ENCODE peak calls at places on chromosomes 1 and 21, in eight cellular contexts. R is activated T-cell treated with anti-CD3 and anti-CD28 coated beads, Interleukin-2, amount 50 U/mL, for 4 hours; V is EH; T is NCI-H1930; P is NCI-H774; L is substantia nigra; D is NCI-H2029 treated with DMSO at 0.1 percent for 48 hours; E is brain microvascular endothelial cell. Q is an unnamed sample.

GRCh38 chr1:59703918-59704378 is 110.8 kb upstream of the HOOK1 start:
- DNase-seq in R (no peak), V (no peak), T (no peak), P (no peak), L (no peak), D (no peak), E (no peak), Q (no peak)

GRCh38 chr1:219523411-219523810 is 89.5 kb downstream of the ZC3H11B start:
- DNase-seq in R (no peak), V (no peak), T (no peak), P (no peak), L (no peak), D (no peak), E (no peak), Q (no peak)

GRCh38 chr1:157419845-157420542 is 132.3 kb downstream of the FCRL5 start:
- DNase-seq in R (no peak), V (no peak), T (no peak), P (no peak), L (no peak), D (no peak), E (no peak), Q (no peak)

GRCh38 chr1:222931018-222931417 is 116.2 kb downstream of the DISP1 start:
- DNase-seq in R (no peak), V (peak), T (no peak), P (no peak), L (no peak), D (no peak), E (no peak), Q (no peak)

GRCh38 chr1:224430511-224431113 is 4.0 kb downstream of the WDR26 start:
- DNase-seq in R (no peak), V (peak), T (no peak), P (peak), L (peak), D (no peak), E (peak), Q (peak)

GRCh38 chr1:217230412-217230811 is 400.5 kb downstream of the GPATCH2 start:
- DNase-seq in R (no peak), V (no peak), T (no peak), P (no peak), L (no peak), D (no peak), E (no peak), Q (no peak)

GRCh38 chr1:152410028-152410427 is 4.0 kb downstream of the CRNN start:
- DNase-seq in R (no peak), V (no peak), T (no peak), P (no peak), L (no peak), D (no peak), E (no peak), Q (no peak)

GRCh38 chr1:36089393-36090121 is 865 bp downstream of the ADPRS start:
- DNase-seq in R (no peak), V (peak), T (no peak), P (no peak), L (no peak), D (no peak), E (peak), Q (no peak)

GRCh38 chr1:78061825-78062523 is 16.2 kb downstream of the GIPC2 start:
- DNase-seq in R (no peak), V (peak), T (no peak), P (no peak), L (no peak), D (no peak), E (peak), Q (no peak)

GRCh38 chr1:81811757-81812371 is 11.1 kb downstream of the ADGRL2 start:
- DNase-seq in R (no peak), V (no peak), T (no peak), P (no peak), L (no peak), D (no peak), E (no peak), Q (no peak)

GRCh38 chr1:48049823-48050539 is 52.8 kb upstream of the TRABD2B start:
- DNase-seq in R (no peak), V (peak), T (no peak), P (no peak), L (no peak), D (no peak), E (no peak), Q (no peak)

GRCh38 chr1:220521755-220522154 is 6.2 kb upstream of the MARK1 start:
- DNase-seq in R (no peak), V (no peak), T (peak), P (peak), L (no peak), D (peak), E (no peak), Q (peak)

GRCh38 chr1:112396668-112397025 is 633 bp downstream of the CTTNBP2NL start:
- DNase-seq in R (no peak), V (peak), T (no peak), P (no peak), L (no peak), D (no peak), E (no peak), Q (no peak)

GRCh38 chr1:36481091-36481490 is 1.6 kb downstream of the CSF3R start:
- DNase-seq in R (no peak), V (no peak), T (no peak), P (no peak), L (no peak), D (no peak), E (no peak), Q (no peak)

GRCh38 chr1:230262867-230263572 is 163.1 kb downstream of the PGBD5 start:
- DNase-seq in R (no peak), V (no peak), T (no peak), P (no peak), L (no peak), D (no peak), E (no peak), Q (no peak)

GRCh38 chr1:176149939-176150807 is 56.9 kb downstream of the COP1 start:
- DNase-seq in R (no peak), V (no peak), T (no peak), P (no peak), L (no peak), D (no peak), E (no peak), Q (no peak)

GRCh38 chr1:222171005-222171404 is 376.9 kb downstream of the HHIPL2 start:
- DNase-seq in R (no peak), V (peak), T (no peak), P (peak), L (peak), D (peak), E (peak), Q (peak)

GRCh38 chr21:25080161-25080560 is 527.1 kb downstream of the MRPL39 start:
- DNase-seq in R (no peak), V (peak), T (no peak), P (no peak), L (no peak), D (no peak), E (no peak), Q (no peak)

GRCh38 chr1:211574705-211575104 is 4.3 kb downstream of the SLC30A1 start:
- DNase-seq in R (no peak), V (peak), T (no peak), P (no peak), L (no peak), D (no peak), E (no peak), Q (no peak)

GRCh38 chr1:40840526-40841323 is 21.4 kb downstream of the CITED4 start:
- DNase-seq in R (no peak), V (peak), T (no peak), P (no peak), L (no peak), D (no peak), E (no peak), Q (no peak)